ENCODE peak calls at places on chromosomes 6 and 20, in four cellular contexts. L, G, Z and M are unnamed samples.

GRCh38 chr6:109327502-109327901 is 54.8 kb downstream of the CD164 start:
- DNase-seq in L (no peak), G (no peak), Z (no peak), M (no peak)

GRCh38 chr6:3884007-3884745 is 35.0 kb downstream of the FAM50B start:
- DNase-seq in L (peak; percentile 21), G (no peak), Z (no peak), M (no peak)

GRCh38 chr20:9353180-9353915 is 161.0 kb upstream of the LAMP5 start:
- DNase-seq in L (no peak), G (no peak), Z (no peak), M (no peak)

GRCh38 chr20:20754758-20755157 is 42.3 kb upstream of the RALGAPA2 start:
- DNase-seq in L (no peak), G (no peak), Z (no peak), M (no peak)

GRCh38 chr20:35156978-35157377 is 9.8 kb upstream of the EDEM2 start:
- DNase-seq in L (no peak), G (no peak), Z (no peak), M (no peak)

GRCh38 chr20:37314099-37314498 is 24.6 kb downstream of the MANBAL start:
- DNase-seq in L (no peak), G (no peak), Z (no peak), M (no peak)

GRCh38 chr6:84671188-84671587 is 93.2 kb downstream of the TBX18 start:
- DNase-seq in L (no peak), G (no peak), Z (no peak), M (no peak)

GRCh38 chr20:62289898-62290297 is 12.9 kb upstream of the ADRM1 start:
- DNase-seq in L (no peak), G (no peak), Z (no peak), M (no peak)

GRCh38 chr20:64090165-64090564 is 6.0 kb upstream of the LKAAEAR1 start:
- DNase-seq in L (no peak), G (no peak), Z (no peak), M (peak; percentile 81)

GRCh38 chr6:42367353-42368011 is 84.2 kb downstream of the TRERF1 start:
- DNase-seq in L (no peak), G (no peak), Z (no peak), M (no peak)

GRCh38 chr6:35258858-35259193 is 709 bp upstream of the ZNF76 start:
- DNase-seq in L (peak; percentile 59), G (peak; percentile 28), Z (no peak), M (peak; percentile 39)

GRCh38 chr6:89350281-89351037 is 2.1 kb downstream of the UBE2J1 start:
- DNase-seq in L (no peak), G (no peak), Z (no peak), M (no peak)

GRCh38 chr6:15852289-15852688 is 189.5 kb upstream of the DTNBP1 start:
- DNase-seq in L (no peak), G (no peak), Z (no peak), M (no peak)

GRCh38 chr6:90350689-90351554 is 54.3 kb upstream of the BACH2 start:
- DNase-seq in L (no peak), G (no peak), Z (no peak), M (no peak)

GRCh38 chr20:46167080-46167479 is 49.0 kb downstream of the CD40 start:
- DNase-seq in L (no peak), G (no peak), Z (no peak), M (no peak)

GRCh38 chr6:152595507-152595906 is 41.7 kb downstream of the SYNE1 start:
- DNase-seq in L (no peak), G (no peak), Z (no peak), M (no peak)

GRCh38 chr6:169997930-169998218 is 246.5 kb downstream of the ERMARD start:
- DNase-seq in L (no peak), G (no peak), Z (no peak), M (no peak)

GRCh38 chr6:36666726-36667591 is 11.6 kb upstream of the CDKN1A start:
- DNase-seq in L (no peak), G (peak; percentile 47), Z (peak; percentile 92), M (peak; percentile 80)

GRCh38 chr6:40325041-40325440 is 262.1 kb downstream of the LRFN2 start:
- DNase-seq in L (no peak), G (peak; percentile 43), Z (no peak), M (no peak)

GRCh38 chr6:41462980-41463930 is 82.9 kb upstream of the FOXP4 start:
- DNase-seq in L (peak; percentile 18), G (peak; percentile 85), Z (peak; percentile 73), M (no peak)

GRCh38 chr20:44222027-44222426 is 11.5 kb upstream of the OSER1 start:
- DNase-seq in L (no peak), G (no peak), Z (no peak), M (no peak)

GRCh38 chr6:118667988-118668387 is 16.6 kb upstream of the CEP85L start:
- DNase-seq in L (no peak), G (no peak), Z (no peak), M (no peak)

GRCh38 chr20:46601603-46602122 is 49.6 kb downstream of the SLC13A3 start:
- DNase-seq in L (no peak), G (no peak), Z (no peak), M (no peak)

GRCh38 chr6:32073613-32074012 is 35.4 kb downstream of the CYP21A2 start:
- DNase-seq in L (no peak), G (no peak), Z (no peak), M (no peak)
- H3K27ac ChIP-seq in L (no peak overlapping the region), G (no peak overlapping the region), Z (no peak overlapping the region), M (no peak overlapping the region)

DNA sequence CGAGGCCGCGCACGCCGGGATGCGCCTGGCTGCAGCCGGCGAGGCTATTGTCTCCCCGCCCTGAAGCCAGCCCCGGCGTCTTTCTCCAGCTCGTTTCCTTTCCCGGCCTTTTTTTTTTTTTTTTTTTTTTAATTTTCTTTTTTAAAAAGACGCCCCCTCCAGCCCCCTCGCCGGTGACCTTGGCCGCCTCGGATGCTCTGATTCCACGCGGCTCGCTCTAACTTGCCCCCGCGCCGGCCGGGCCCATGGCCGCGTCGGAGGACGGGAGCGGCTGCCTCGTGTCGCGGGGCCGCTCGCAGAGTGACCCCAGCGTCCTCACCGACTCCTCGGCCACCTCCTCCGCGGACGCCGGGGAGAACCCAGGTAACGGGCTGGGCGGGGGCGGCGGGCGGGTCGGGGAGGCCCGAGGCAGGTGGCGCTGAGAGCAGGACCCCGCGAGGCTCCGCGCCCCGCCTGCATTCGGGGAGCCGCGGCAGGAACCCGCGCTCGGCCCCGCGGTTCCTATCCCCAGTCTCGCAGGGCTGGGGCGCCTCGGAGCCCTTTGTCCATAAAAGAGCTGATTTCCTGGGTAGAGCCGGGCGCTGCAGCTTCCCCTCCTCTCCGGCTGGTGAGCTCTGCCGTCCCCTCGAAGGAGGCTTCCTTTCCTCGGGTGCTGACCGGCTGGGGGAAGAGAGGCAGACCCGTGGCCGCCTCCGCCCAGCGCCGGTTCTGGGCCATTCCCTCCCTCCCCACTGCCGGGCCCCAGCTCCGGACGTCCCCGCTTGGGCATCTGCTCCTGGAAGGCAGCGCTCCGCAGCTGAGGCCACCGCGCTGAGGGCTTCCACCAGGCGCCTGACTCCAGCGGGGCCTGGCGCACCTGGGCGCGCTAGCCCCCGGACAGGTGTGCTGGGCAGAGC is 678 bp downstream of the PHACTR3 start:
- DNase-seq in L (no peak), G (no peak), Z (no peak), M (no peak)
- H3K4me3 ChIP-seq in L (peak overlapping the region; percentile 21), G (peak overlapping the region; percentile 36), Z (no peak overlapping the region), M (peak overlapping the region; percentile 78)

GRCh38 chr20:40945754-40946451 is 82.7 kb upstream of the TOP1 start:
- DNase-seq in L (peak; percentile 40), G (peak; percentile 48), Z (peak; percentile 41), M (peak; percentile 45)
- TF ChIP-seq CTCF in L (peak; percentile 42), G (peak; percentile 27), Z (no peak), M (peak; percentile 76)

GRCh38 chr6:83466328-83466727 is 35.5 kb upstream of the ME1 start:
- DNase-seq in L (no peak), G (no peak), Z (no peak), M (no peak)

GRCh38 chr6:83462524-83462923 is 31.7 kb upstream of the ME1 start:
- DNase-seq in L (no peak), G (no peak), Z (no peak), M (no peak)

GRCh38 chr6:83461438-83461837 is 30.6 kb upstream of the ME1 start:
- DNase-seq in L (no peak), G (no peak), Z (no peak), M (no peak)

GRCh38 chr6:83464741-83465140 is 33.9 kb upstream of the ME1 start:
- DNase-seq in L (no peak), G (no peak), Z (no peak), M (no peak)

GRCh38 chr6:83463886-83464285 is 33.0 kb upstream of the ME1 start:
- DNase-seq in L (no peak), G (no peak), Z (no peak), M (no peak)
- H3K27ac ChIP-seq in L (no peak overlapping the region), G (no peak overlapping the region), Z (no peak overlapping the region), M (no peak overlapping the region)